ENCODE peak calls at places on chromosome 7, in nine cellular contexts. Y is neural progenitor cell, N is heart right ventricle, E is K562, Z is IMR-90, V is nephron progenitor cell, P is PC-3, B is progenitor cell of endocrine pancreas, W is A549. F is an unnamed sample.

GRCh38 chr7:11428877-11429617 is 403.0 kb downstream of the THSD7A start:
- DNase-seq in Y (peak), N (no peak), E (no peak), Z (no peak), V (peak), P (no peak), B (no peak), W (no peak), F (no peak)

GRCh38 chr7:73606801-73607691 is 17.3 kb downstream of the MLXIPL start:
- DNase-seq in Y (peak), N (peak), E (peak), Z (peak), V (peak), P (peak), B (peak), W (peak), F (peak)

GRCh38 chr7:53062796-53063195 is 27.4 kb downstream of the POM121L12 start:
- DNase-seq in Y (no peak), N (no peak), E (no peak), Z (no peak), V (no peak), P (no peak), B (no peak), W (no peak), F (no peak)

GRCh38 chr7:112371721-112372120 is 78.5 kb upstream of the IFRD1 start:
- DNase-seq in Y (no peak), N (no peak), E (no peak), Z (peak), V (no peak), P (no peak), B (no peak), W (no peak), F (no peak)

GRCh38 chr7:121300685-121301084 is 28.1 kb upstream of the WNT16 start:
- DNase-seq in Y (no peak), N (no peak), E (no peak), Z (no peak), V (no peak), P (no peak), B (no peak), W (no peak), F (no peak)

GRCh38 chr7:5417106-5418071 is 6.2 kb downstream of the TNRC18 start:
- DNase-seq in Y (peak), N (no peak), E (no peak), Z (peak), V (no peak), P (peak), B (no peak), W (peak), F (no peak)

GRCh38 chr7:94423116-94423515 is 28.4 kb downstream of the COL1A2 start:
- DNase-seq in Y (no peak), N (no peak), E (no peak), Z (no peak), V (no peak), P (no peak), B (no peak), W (no peak), F (peak)

GRCh38 chr7:37065779-37066271 is 341.5 kb upstream of the AOAH start:
- DNase-seq in Y (no peak), N (no peak), E (no peak), Z (peak), V (no peak), P (no peak), B (no peak), W (no peak), F (peak)

GRCh38 chr7:140623995-140624902 is 16.4 kb downstream of the DENND2A start:
- DNase-seq in Y (no peak), N (peak), E (no peak), Z (peak), V (no peak), P (peak), B (no peak), W (no peak), F (peak)

GRCh38 chr7:39746162-39746782 is 122.9 kb downstream of the RALA start:
- DNase-seq in Y (peak), N (peak), E (peak), Z (peak), V (peak), P (peak), B (peak), W (peak), F (peak)

GRCh38 chr7:105691692-105692564 is 110.6 kb upstream of the EFCAB10 start:
- DNase-seq in Y (peak), N (peak), E (no peak), Z (peak), V (no peak), P (peak), B (no peak), W (no peak), F (peak)

GRCh38 chr7:50505553-50505952 is 55.4 kb upstream of the FIGNL1 start:
- DNase-seq in Y (no peak), N (no peak), E (no peak), Z (no peak), V (no peak), P (no peak), B (no peak), W (no peak), F (no peak)

GRCh38 chr7:10740805-10741204 is 232.9 kb upstream of the PHF14 start:
- DNase-seq in Y (no peak), N (no peak), E (no peak), Z (no peak), V (no peak), P (no peak), B (no peak), W (no peak), F (no peak)

GRCh38 chr7:102254521-102254920 is 32.1 kb upstream of the SH2B2 start:
- DNase-seq in Y (no peak), N (no peak), E (no peak), Z (no peak), V (no peak), P (no peak), B (no peak), W (no peak), F (no peak)

GRCh38 chr7:104126411-104126841 is 81.4 kb downstream of the ORC5 start:
- DNase-seq in Y (peak), N (no peak), E (no peak), Z (no peak), V (no peak), P (no peak), B (no peak), W (no peak), F (no peak)

GRCh38 chr7:130096243-130096827 is 26.0 kb downstream of the KLHDC10 start:
- DNase-seq in Y (no peak), N (no peak), E (no peak), Z (no peak), V (no peak), P (no peak), B (no peak), W (no peak), F (peak)

GRCh38 chr7:68244411-68244810 is 1247.8 kb downstream of the TYW1 start:
- DNase-seq in Y (no peak), N (no peak), E (no peak), Z (no peak), V (no peak), P (no peak), B (no peak), W (no peak), F (no peak)

GRCh38 chr7:27442446-27442845 is 199.8 kb downstream of the EVX1 start:
- DNase-seq in Y (no peak), N (no peak), E (no peak), Z (peak), V (no peak), P (peak), B (no peak), W (peak), F (peak)

GRCh38 chr7:115024276-115024675 is 102.4 kb downstream of the MDFIC start:
- DNase-seq in Y (no peak), N (no peak), E (no peak), Z (no peak), V (no peak), P (no peak), B (no peak), W (no peak), F (no peak)

GRCh38 chr7:33724201-33724600 is 181.1 kb upstream of the BMPER start:
- DNase-seq in Y (no peak), N (no peak), E (no peak), Z (no peak), V (no peak), P (no peak), B (no peak), W (no peak), F (no peak)

GRCh38 chr7:4642468-4643203 is 39.5 kb upstream of the FOXK1 start:
- DNase-seq in Y (no peak), N (no peak), E (no peak), Z (no peak), V (no peak), P (no peak), B (no peak), W (no peak), F (no peak)

GRCh38 chr7:136803028-136803427 is 65.4 kb upstream of the CHRM2 start:
- DNase-seq in Y (no peak), N (no peak), E (no peak), Z (no peak), V (no peak), P (no peak), B (no peak), W (no peak), F (no peak)

GRCh38 chr7:158266817-158267736 is 320.5 kb downstream of the PTPRN2 start:
- DNase-seq in Y (no peak), N (no peak), E (no peak), Z (no peak), V (no peak), P (no peak), B (no peak), W (no peak), F (no peak)

GRCh38 chr7:149838224-149838991 is at the start of gene ZNF862:
- DNase-seq in Y (peak), N (peak), E (peak), Z (peak), V (peak), P (peak), B (peak), W (peak), F (peak)
- TF ChIP-seq CTCF in Y (no peak), N (no peak), E (peak), Z (no peak), V (no peak), P (no peak), B (no peak), W (no peak), F (no peak)

DNA sequence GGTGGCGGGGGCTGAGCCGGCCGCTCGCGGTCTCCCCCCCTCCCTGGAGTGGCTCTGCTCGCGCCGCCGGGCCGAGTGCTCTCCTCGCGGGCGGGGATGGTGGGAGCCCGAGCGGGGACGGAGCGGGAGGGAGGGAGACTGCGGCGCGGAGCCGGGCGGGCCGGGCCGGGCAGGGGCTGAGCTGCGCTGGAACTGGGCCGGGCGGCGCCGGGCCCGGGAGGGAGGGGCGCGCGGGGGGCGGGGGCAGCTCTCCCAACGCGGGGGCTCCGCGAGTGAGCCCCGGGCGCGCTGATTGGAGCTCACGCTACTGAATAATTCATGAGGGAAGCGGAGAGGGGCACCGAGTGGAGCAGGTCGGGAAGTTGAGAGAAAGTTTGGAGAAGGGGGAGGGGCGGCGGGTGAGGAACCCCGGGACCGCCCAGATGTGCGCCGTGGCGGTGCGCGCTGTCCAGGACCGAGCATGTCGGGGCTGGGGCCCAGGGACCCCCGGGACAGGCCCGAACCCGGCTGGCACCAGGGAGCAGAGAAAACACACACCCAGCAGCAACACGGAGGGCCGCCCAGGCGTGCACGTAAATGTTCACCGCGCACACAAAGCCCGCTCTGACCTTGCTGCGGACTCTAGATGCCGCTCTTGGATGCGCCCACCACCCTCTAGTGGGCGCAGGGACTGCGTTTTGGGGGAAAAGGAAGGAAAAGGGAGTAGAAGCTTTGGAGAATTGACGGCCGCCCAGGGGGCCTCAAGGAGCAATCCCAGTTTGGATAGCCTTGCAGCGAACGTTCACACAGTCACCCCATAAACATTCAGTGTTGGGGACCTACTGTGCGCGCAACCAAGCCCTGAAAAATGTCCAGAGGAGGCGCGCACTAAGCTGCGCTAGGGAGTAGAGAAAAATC is at the start of gene EPHB4:
- DNase-seq in Y (peak), N (peak), E (peak), Z (peak), V (peak), P (peak), B (peak), W (peak), F (peak)
- TF ChIP-seq CTCF in Y (peak), N (peak), E (peak), Z (peak), V (peak), P (peak), B (peak), W (peak), F (peak)

DNA sequence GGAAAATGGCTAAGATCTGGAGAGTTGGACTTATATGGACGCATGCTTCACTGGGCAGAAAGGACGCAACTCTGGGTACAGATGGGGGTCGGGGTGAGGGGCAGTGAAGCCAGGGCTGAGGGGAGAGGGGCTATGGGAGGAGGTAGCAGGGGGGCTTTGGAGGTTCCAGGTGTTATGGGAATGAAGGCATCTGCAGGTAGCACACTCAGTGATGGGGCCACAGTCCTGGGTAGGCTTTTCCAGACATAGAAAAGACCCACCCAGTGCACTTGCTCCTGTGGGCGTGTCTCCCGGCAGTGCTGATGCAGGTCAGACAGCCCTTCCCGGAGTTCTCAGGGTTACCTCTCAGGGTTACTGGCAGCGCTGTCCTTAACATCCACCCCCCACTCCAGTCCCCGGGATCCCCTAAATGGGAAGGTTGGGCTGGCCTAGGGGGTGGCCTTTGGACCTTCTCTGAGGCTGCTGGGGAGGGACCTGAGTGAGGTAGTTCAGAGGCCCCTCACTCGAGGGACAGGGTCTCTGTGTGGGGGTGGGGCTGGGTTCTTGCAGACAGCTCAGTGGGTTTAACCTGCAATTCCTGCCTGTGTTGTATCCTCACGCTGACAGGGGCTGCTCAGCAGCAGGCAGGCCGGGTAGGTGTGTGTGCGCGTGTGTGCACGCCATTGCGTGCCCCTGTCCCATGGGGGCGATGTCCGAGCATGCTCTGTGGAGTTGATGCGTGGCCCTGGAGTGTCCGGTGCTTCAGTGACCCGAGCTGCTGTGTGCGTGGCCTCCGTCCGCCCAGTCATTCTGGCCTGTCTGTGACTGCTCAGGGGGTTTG is 6.2 kb downstream of the ZYX start:
- DNase-seq in Y (peak), N (no peak), E (peak), Z (no peak), V (no peak), P (no peak), B (no peak), W (peak), F (no peak)
- TF ChIP-seq CTCF in Y (peak), N (no peak), E (peak), Z (peak), V (no peak), P (peak), B (peak), W (no peak), F (peak)

GRCh38 chr7:81515009-81515408 is 254.8 kb downstream of the HGF start:
- DNase-seq in Y (no peak), N (no peak), E (no peak), Z (peak), V (no peak), P (peak), B (no peak), W (no peak), F (peak)
- TF ChIP-seq CTCF in Y (no peak), N (no peak), E (no peak), Z (no peak), V (no peak), P (no peak), B (no peak), W (no peak), F (no peak)

GRCh38 chr7:41891967-41892755 is 189.3 kb upstream of the INHBA start:
- DNase-seq in Y (peak), N (no peak), E (peak), Z (no peak), V (peak), P (no peak), B (no peak), W (no peak), F (no peak)
- TF ChIP-seq CTCF in Y (peak), N (no peak), E (peak), Z (no peak), V (peak), P (peak), B (peak), W (no peak), F (no peak)

DNA sequence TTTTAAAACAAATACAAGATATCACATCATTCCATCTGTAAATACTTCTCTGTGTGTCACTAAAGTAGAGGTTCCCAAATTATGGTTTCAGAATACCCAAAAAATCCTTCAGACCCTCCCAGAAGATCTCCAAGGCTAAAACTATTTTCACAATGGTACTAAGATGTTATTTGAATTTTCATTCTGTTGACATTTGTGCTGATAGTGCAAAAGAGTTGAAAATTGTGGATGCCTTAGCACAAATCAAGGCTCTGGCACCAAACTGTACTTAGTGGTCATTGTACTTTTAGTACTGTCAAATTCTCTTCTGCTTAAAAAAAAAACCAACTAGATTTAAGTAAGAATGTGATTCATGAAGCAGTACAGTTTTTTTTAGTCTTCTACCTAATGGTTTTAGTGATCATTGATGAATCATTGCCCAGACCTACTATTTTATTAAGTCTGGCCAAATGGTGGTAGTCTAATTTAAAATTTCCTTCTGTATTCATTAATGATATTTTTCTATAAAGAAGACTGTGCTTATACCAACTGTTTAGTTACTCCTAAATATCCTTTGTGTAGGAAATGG is 50.5 kb downstream of the TPST1 start:
- DNase-seq in Y (no peak), N (no peak), E (no peak), Z (peak), V (no peak), P (peak), B (no peak), W (no peak), F (peak)
- TF ChIP-seq CTCF in Y (no peak), N (no peak), E (no peak), Z (no peak), V (no peak), P (no peak), B (no peak), W (no peak), F (no peak)